ENCODE peak calls at places on chromosomes 16 and 17, in four cellular contexts. O is H9, H is H1, C is mesendoderm. D is an unnamed sample.

GRCh38 chr16:22008215-22009142 is 568 bp downstream of the MOSMO start:
- DNase-seq in O (no peak), H (no peak), C (no peak), D (no peak)

GRCh38 chr17:45927247-45927646 is 32.9 kb downstream of the MAPT start:
- DNase-seq in O (no peak), H (no peak), C (no peak), D (no peak)

GRCh38 chr16:726438-727290 is at the start of the genes CCDC78 and HAGHL:
- DNase-seq in O (peak; percentile 85), H (no peak), C (peak; percentile 36), D (peak; percentile 34)

GRCh38 chr16:65658339-65659275 is 536.7 kb upstream of the CDH11 start:
- DNase-seq in O (no peak), H (no peak), C (peak; percentile 74), D (peak; percentile 86)

GRCh38 chr17:2815781-2816185 is 19.5 kb downstream of the RAP1GAP2 start:
- DNase-seq in O (peak; percentile 44), H (no peak), C (peak; percentile 45), D (no peak)

GRCh38 chr17:40071720-40072480 is 9.1 kb downstream of the THRA start:
- DNase-seq in O (peak; percentile 28), H (no peak), C (no peak), D (no peak)

GRCh38 chr17:49106366-49107210 is 26.0 kb upstream of the B4GALNT2 start:
- DNase-seq in O (no peak), H (no peak), C (peak; percentile 90), D (peak; percentile 83)

GRCh38 chr16:74438492-74438979 is 17.3 kb upstream of the CLEC18B start:
- DNase-seq in O (no peak), H (no peak), C (no peak), D (no peak)

GRCh38 chr16:80198265-80198994 is 342.4 kb upstream of the DYNLRB2 start:
- DNase-seq in O (no peak), H (no peak), C (peak; percentile 77), D (peak; percentile 18)

DNA sequence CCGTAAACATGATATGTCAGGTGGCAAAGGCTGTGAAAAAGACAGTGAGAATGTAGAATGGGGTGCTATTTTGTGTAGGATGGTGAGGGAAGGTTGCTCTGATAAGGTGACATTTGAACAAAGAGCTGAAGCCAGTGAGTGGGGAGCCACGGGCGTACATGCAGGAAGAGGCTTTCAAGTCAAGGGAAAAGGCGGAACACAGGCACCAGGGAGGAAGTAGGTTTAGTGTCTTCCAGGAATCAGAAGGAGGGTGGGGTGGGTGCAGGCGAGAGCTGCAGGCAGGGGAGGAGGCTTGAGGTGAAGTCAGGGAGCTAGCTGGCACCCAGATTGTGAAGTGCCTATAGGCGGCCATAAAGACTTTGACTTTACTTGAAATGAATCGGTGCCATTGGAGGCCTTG is 14.1 kb downstream of the ZFP90 start:
- DNase-seq in O (no peak), H (no peak), C (no peak), D (no peak)
- H3K79me1 ChIP-seq in O (no peaks in the 10 kb centered on the region), H (peaks cover 5% of the 10 kb centered on the region), C (no peaks in the 10 kb centered on the region), D (peaks cover 8% of the 10 kb centered on the region)

GRCh38 chr16:85788819-85789218 is 10.5 kb downstream of the EMC8 start:
- DNase-seq in O (no peak), H (no peak), C (no peak), D (no peak)
- H3K79me1 ChIP-seq in O (peaks cover 13% of the 10 kb centered on the region), H (peaks cover 13% of the 10 kb centered on the region), C (peaks cover 58% of the 10 kb centered on the region), D (peaks cover 87% of the 10 kb centered on the region)

GRCh38 chr16:70694517-70695218 is 8.8 kb upstream of the MTSS2 start:
- DNase-seq in O (no peak), H (no peak), C (no peak), D (no peak)
- H3K79me1 ChIP-seq in O (no peaks in the 10 kb centered on the region), H (no peaks in the 10 kb centered on the region), C (no peaks in the 10 kb centered on the region), D (peaks cover 3% of the 10 kb centered on the region)

GRCh38 chr16:89219365-89219764 is 1.9 kb downstream of the ZNF778 start:
- DNase-seq in O (no peak), H (no peak), C (no peak), D (no peak)

GRCh38 chr16:89222931-89223330 is 5.4 kb downstream of the ZNF778 start:
- DNase-seq in O (no peak), H (no peak), C (no peak), D (no peak)

GRCh38 chr16:89230210-89230609 is 12.7 kb downstream of the ZNF778 start:
- DNase-seq in O (no peak), H (no peak), C (no peak), D (no peak)

GRCh38 chr16:89221604-89222003 is 4.1 kb downstream of the ZNF778 start:
- DNase-seq in O (no peak), H (no peak), C (no peak), D (no peak)

GRCh38 chr16:89224665-89225064 is 7.2 kb downstream of the ZNF778 start:
- DNase-seq in O (no peak), H (no peak), C (no peak), D (no peak)
- H3K79me1 ChIP-seq in O (no peaks in the 10 kb centered on the region), H (peaks cover 5% of the 10 kb centered on the region), C (no peaks in the 10 kb centered on the region), D (peaks cover 39% of the 10 kb centered on the region)

GRCh38 chr16:67449739-67450138 is 18.8 kb downstream of the HSD11B2 start:
- DNase-seq in O (no peak), H (no peak), C (no peak), D (no peak)

GRCh38 chr16:67447508-67448076 is 16.7 kb downstream of the HSD11B2 start:
- DNase-seq in O (peak; percentile 71), H (no peak), C (no peak), D (peak; percentile 42)

GRCh38 chr16:67451061-67451703 is 20.3 kb downstream of the HSD11B2 start:
- DNase-seq in O (no peak), H (no peak), C (no peak), D (no peak)

GRCh38 chr16:67448580-67448979 is 17.7 kb downstream of the HSD11B2 start:
- DNase-seq in O (no peak), H (no peak), C (no peak), D (no peak)

GRCh38 chr16:67449328-67449727 is 18.4 kb downstream of the HSD11B2 start:
- DNase-seq in O (no peak), H (no peak), C (no peak), D (no peak)
- H3K79me1 ChIP-seq in O (no peaks in the 10 kb centered on the region), H (no peaks in the 10 kb centered on the region), C (no peaks in the 10 kb centered on the region), D (peaks cover 11% of the 10 kb centered on the region)

D was measured in IMR-90.